ENCODE peak calls at places on chromosomes 13 and 19, in eight cellular contexts. X, E, K, V, C, H, S and U are unnamed samples. For H3K4me1, the result is how much of the 10 kb centered on the place peaks cover.

GRCh38 chr13:102901056-102901455 is 55.2 kb downstream of the ERCC5 start:
- DNase-seq in X (no peak), E (no peak), K (no peak), V (no peak), C (no peak), H (no peak), S (no peak), U (no peak)

GRCh38 chr13:43787518-43787891 is 733 bp upstream of the ENOX1 start:
- DNase-seq in X (no peak), E (peak), K (no peak), V (no peak), C (no peak), H (no peak), S (no peak), U (no peak)

GRCh38 chr13:27038323-27038722 is 133.3 kb downstream of the USP12 start:
- DNase-seq in X (peak), E (no peak), K (no peak), V (peak), C (no peak), H (no peak), S (no peak), U (no peak)

GRCh38 chr19:8459520-8460260 is 14.9 kb downstream of the HNRNPM start:
- DNase-seq in X (peak), E (no peak), K (no peak), V (peak), C (no peak), H (no peak), S (no peak), U (no peak)

GRCh38 chr19:34806976-34807860 is 34.2 kb upstream of the ZNF599 start:
- DNase-seq in X (no peak), E (no peak), K (no peak), V (no peak), C (no peak), H (no peak), S (no peak), U (no peak)

GRCh38 chr13:75312884-75313520 is 169.0 kb downstream of the TBC1D4 start:
- DNase-seq in X (no peak), E (no peak), K (no peak), V (no peak), C (no peak), H (no peak), S (no peak), U (no peak)

GRCh38 chr19:33712268-33712667 is 84.4 kb upstream of the KCTD15 start:
- DNase-seq in X (no peak), E (no peak), K (no peak), V (no peak), C (no peak), H (no peak), S (no peak), U (no peak)

GRCh38 chr13:73720216-73720840 is 413.9 kb downstream of the KLF12 start:
- DNase-seq in X (peak), E (no peak), K (no peak), V (no peak), C (no peak), H (no peak), S (no peak), U (no peak)

GRCh38 chr19:40610396-40611064 is 9.4 kb downstream of the LTBP4 start:
- DNase-seq in X (no peak), E (peak), K (no peak), V (no peak), C (no peak), H (peak), S (no peak), U (peak)

GRCh38 chr13:38582133-38582532 is 104.7 kb upstream of the FREM2 start:
- DNase-seq in X (peak), E (peak), K (peak), V (peak), C (no peak), H (no peak), S (no peak), U (peak)

GRCh38 chr19:1241417-1242095 is at the start of gene ATP5F1D:
- DNase-seq in X (peak), E (peak), K (peak), V (peak), C (peak), H (peak), S (peak), U (peak)

GRCh38 chr19:3234800-3235199 is 10.3 kb downstream of the CELF5 start:
- DNase-seq in X (no peak), E (peak), K (no peak), V (no peak), C (no peak), H (no peak), S (no peak), U (no peak)

GRCh38 chr13:24638096-24638495 is 42.1 kb upstream of the ATP12A start:
- DNase-seq in X (no peak), E (no peak), K (no peak), V (no peak), C (no peak), H (no peak), S (no peak), U (no peak)

GRCh38 chr13:110274687-110275086 is 32.3 kb downstream of the COL4A1 start:
- DNase-seq in X (no peak), E (peak), K (no peak), V (no peak), C (no peak), H (no peak), S (no peak), U (no peak)

GRCh38 chr19:47049307-47049700 is 880 bp upstream of the TMEM160 start:
- DNase-seq in X (peak), E (peak), K (no peak), V (no peak), C (no peak), H (no peak), S (no peak), U (no peak)

GRCh38 chr19:13881692-13882418 is 4.9 kb downstream of the NANOS3 start:
- DNase-seq in X (peak), E (peak), K (no peak), V (no peak), C (peak), H (peak), S (no peak), U (no peak)

GRCh38 chr19:41816761-41817160 is 20.4 kb downstream of the CEACAM3 start:
- DNase-seq in X (no peak), E (no peak), K (no peak), V (no peak), C (no peak), H (no peak), S (no peak), U (no peak)

GRCh38 chr19:31908486-31909255 is 436.7 kb upstream of the ZNF507 start:
- DNase-seq in X (no peak), E (no peak), K (no peak), V (no peak), C (no peak), H (no peak), S (no peak), U (no peak)

GRCh38 chr13:45341799-45342584 is 1.0 kb upstream of the TPT1 start:
- DNase-seq in X (no peak), E (no peak), K (peak), V (no peak), C (peak), H (peak), S (peak), U (no peak)

GRCh38 chr13:21043898-21044297 is 17.5 kb downstream of the LATS2 start:
- DNase-seq in X (peak), E (no peak), K (peak), V (no peak), C (no peak), H (no peak), S (no peak), U (no peak)

GRCh38 chr13:19810996-19811881 is 28.5 kb upstream of the PSPC1 start:
- DNase-seq in X (no peak), E (no peak), K (no peak), V (no peak), C (no peak), H (no peak), S (no peak), U (no peak)

GRCh38 chr19:38769635-38770211 is 3.6 kb downstream of the LGALS7 start:
- DNase-seq in X (peak), E (peak), K (peak), V (peak), C (peak), H (peak), S (peak), U (peak)

GRCh38 chr19:35206379-35206778 is 22.2 kb downstream of the FAM187B start:
- DNase-seq in X (no peak), E (no peak), K (no peak), V (no peak), C (no peak), H (no peak), S (peak), U (no peak)

GRCh38 chr19:18456974-18457373 is 19.0 kb upstream of the ISYNA1 start:
- DNase-seq in X (no peak), E (no peak), K (no peak), V (no peak), C (peak), H (no peak), S (no peak), U (no peak)

GRCh38 chr19:33394006-33394722 is 20.7 kb downstream of the CEBPG start:
- DNase-seq in X (peak), E (no peak), K (no peak), V (no peak), C (peak), H (peak), S (peak), U (peak)

GRCh38 chr13:97109841-97110492 is 112.2 kb upstream of the MBNL2 start:
- DNase-seq in X (peak), E (peak), K (peak), V (peak), C (peak), H (peak), S (peak), U (peak)

GRCh38 chr19:17450264-17451075 is 2.0 kb upstream of the TMEM221 start:
- DNase-seq in X (no peak), E (no peak), K (no peak), V (no peak), C (no peak), H (no peak), S (no peak), U (no peak)

GRCh38 chr19:50570997-50571396 is 2.8 kb upstream of the LRRC4B start:
- DNase-seq in X (no peak), E (no peak), K (no peak), V (no peak), C (no peak), H (no peak), S (no peak), U (no peak)

GRCh38 chr19:679418-680286 is 3.5 kb downstream of the FSTL3 start:
- DNase-seq in X (peak), E (peak), K (peak), V (peak), C (peak), H (peak), S (peak), U (peak)

GRCh38 chr13:60398949-60399589 is 2.0 kb downstream of the TDRD3 start:
- DNase-seq in X (peak), E (no peak), K (peak), V (no peak), C (no peak), H (no peak), S (no peak), U (no peak)
- H3K4me3 ChIP-seq in X (no peak), E (peak), K (peak), V (no peak), C (no peak), H (peak), S (no peak), U (no peak)

DNA sequence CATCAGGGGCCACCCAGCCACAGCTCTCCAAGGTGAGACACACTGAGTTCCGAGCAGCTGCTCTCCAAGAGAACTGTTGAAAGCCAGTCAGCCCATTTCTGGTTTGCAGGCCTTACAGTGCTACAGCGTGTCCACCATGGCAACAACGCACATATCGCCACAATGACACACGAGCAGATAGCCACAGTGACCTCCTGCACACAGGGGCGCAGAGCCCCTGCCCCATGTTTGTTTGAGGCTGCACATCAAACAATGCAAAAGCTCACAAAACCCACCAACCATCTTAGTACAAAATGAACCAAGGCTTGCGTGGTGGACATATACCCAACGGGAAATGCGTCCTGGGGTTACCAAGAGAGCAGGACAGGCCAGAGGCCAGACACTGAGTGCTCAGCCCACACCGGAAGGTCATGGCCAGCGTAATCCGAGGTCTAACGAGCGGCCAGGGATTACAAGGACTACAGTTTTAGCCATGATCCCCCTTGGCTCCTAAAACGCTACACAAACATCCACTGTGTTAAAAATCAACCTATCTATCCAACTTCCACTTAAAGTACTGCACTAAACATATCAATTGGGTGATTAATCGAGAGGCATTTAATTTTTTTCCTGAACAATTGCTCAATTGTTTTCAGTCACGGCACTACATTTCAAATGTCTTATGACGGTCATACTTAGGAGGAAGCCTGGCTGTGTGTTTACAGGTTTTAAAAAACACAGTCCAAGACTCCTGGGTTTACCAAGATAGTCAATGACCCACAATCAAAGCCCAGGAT is 56.0 kb downstream of the STK24 start:
- DNase-seq in X (no peak), E (no peak), K (no peak), V (no peak), C (no peak), H (no peak), S (no peak), U (no peak)
- H3K4me1 ChIP-seq in X (under half), E (under half), K (half or more), V (under half), C (under half), H (under half), S (under half), U (half or more)

GRCh38 chr19:53707278-53707677 is 75.5 kb downstream of the DPRX start:
- DNase-seq in X (no peak), E (peak), K (no peak), V (no peak), C (no peak), H (no peak), S (no peak), U (no peak)
- TF ChIP-seq CTCF in X (no peak), E (peak), K (no peak), V (no peak), C (no peak), H (no peak), S (no peak), U (no peak)

GRCh38 chr13:114279770-114280169 is 1.6 kb upstream of the UPF3A start:
- DNase-seq in X (no peak), E (no peak), K (peak), V (no peak), C (no peak), H (no peak), S (no peak), U (no peak)
- H3K4me3 ChIP-seq in X (no peak), E (no peak), K (no peak), V (no peak), C (no peak), H (no peak), S (no peak), U (no peak)

DNA sequence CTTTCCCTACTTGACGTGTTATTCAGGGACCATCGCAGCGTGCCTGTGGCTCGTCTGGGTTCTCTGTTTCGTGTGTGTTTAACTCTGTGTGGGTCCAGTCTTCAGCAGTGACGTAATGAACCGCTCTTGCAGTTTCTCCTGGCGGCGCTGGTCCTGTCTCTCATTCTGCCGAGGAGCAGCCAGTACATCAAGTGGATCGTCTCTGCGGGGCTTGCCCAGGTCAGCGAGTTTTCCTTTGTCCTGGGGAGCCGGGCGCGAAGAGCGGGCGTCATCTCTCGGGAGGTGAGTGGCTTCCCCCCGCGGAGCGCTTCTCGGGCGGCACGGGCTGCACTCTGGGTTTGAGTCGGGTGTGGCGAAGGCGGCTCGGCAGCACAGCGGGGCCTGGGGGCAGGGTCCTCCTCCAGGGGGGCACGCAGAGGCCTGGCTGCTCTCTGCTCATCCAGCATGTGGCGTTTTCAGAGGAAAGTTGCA is 36.3 kb upstream of the TFDP1 start:
- DNase-seq in X (peak), E (no peak), K (no peak), V (no peak), C (no peak), H (peak), S (no peak), U (no peak)
- H3K4me1 ChIP-seq in X (under half), E (under half), K (under half), V (under half), C (under half), H (under half), S (under half), U (under half)

DNA sequence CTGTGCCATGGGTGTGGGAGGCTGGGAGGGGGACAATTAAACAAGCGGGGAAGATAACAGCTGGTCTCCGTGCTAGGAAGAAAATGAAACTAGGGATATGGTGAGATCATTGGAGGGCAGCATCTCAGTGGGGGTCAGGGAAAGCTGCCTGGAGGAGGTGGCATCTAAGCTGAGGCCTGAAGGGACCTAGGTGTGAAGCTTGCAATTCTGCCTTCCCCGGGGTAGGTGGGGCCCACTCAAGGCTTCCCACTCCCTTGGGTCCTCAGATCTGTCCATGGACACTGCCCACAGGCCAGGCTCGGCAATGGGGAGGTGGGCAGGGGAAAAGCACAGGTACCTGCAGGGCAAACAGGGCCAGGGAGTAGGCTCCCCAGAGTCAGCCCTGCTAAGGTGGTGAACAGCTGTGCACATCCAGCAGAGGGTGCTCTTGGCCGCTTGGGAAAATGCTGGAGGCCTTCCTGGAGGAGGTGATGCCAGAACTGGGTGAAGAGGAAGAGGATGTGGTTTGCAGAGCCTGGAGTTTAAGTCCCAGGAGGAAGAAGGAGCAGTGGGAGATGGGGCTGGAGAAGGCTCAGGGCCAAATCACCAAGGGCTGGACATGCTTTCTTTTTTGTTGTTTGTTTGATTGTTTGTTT is 25.7 kb upstream of the CCNE1 start:
- DNase-seq in X (no peak), E (peak), K (no peak), V (no peak), C (no peak), H (no peak), S (no peak), U (no peak)
- TF ChIP-seq CTCF in X (no peak), E (peak), K (no peak), V (peak), C (no peak), H (no peak), S (no peak), U (no peak)

DNA sequence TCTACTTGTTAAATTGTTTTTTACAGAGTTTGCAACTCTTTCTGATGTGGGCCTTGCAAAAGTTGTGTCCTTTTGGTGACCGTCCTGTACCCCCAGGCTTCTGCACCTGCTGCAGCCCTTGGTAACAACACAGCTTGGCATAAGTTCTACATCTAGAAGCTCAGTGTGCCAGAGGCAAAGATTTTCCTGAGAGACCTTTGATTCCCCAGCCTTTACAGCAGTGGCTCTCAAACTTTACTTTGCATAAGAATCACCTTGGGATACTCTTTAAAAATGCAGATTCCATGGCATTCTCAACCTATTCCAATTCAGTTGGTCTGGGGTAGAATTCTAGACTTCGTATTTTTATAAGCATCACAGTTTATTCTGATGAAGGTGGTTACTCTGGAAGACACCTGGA is 260.9 kb downstream of the DCT start:
- DNase-seq in X (no peak), E (peak), K (no peak), V (no peak), C (no peak), H (no peak), S (no peak), U (no peak)
- H3K4me3 ChIP-seq in X (no peak), E (peak), K (no peak), V (no peak), C (no peak), H (no peak), S (no peak), U (no peak)

DNA sequence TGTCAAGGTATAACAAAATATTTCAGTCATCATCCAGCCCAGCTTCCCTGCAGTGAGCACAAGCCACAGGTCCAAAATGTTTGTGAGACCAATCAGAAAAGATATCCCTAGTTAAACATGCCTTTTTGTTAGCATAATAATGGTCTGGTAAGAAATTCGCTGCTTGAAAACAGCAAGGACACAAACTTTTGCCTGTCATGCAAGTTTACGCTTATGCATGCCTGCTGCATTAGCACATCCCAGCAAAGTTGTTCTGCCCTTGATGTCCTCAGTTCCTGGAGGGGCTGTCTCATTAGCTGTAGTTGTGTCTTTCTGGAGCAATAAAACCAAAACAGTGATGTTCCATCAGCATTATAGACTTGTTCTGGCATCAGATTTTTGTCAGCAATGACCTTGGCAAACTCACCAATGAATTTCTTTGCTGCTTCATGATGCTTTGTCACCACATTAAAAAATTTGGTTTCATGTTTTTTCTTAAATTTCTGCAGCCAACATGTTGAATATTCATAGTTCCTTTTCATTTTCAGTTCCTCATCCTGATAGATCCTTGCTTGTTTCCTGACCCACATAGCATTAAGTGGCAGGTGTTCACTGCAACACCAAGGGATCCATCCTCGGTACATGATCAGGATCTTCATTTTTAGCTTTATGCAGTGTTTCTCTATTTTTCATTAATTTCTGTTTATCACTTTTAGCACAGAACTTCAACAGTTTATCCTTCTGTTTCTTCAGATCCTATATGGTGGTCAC is 72.0 kb upstream of the GPR183 start:
- DNase-seq in X (no peak), E (peak), K (no peak), V (no peak), C (no peak), H (no peak), S (no peak), U (no peak)
- H3K4me1 ChIP-seq in X (under half), E (under half), K (under half), V (under half), C (under half), H (under half), S (under half), U (under half)

GRCh38 chr19:48393559-48394330 is at the start of gene GRIN2D:
- DNase-seq in X (peak), E (peak), K (peak), V (no peak), C (no peak), H (no peak), S (no peak), U (no peak)
- TF ChIP-seq CTCF in X (no peak), E (peak), K (no peak), V (no peak), C (no peak), H (no peak), S (no peak), U (no peak)